ENCODE peak calls at places on chromosomes 1 and 21, in four cellular contexts. W, R, V and A are unnamed samples.

GRCh38 chr1:110464340-110464739 is 13.4 kb downstream of the PROK1 start:
- DNase-seq in W (no peak), R (no peak), V (no peak), A (no peak)

GRCh38 chr1:218613105-218613504 is 268.0 kb downstream of the TGFB2 start:
- DNase-seq in W (no peak), R (no peak), V (no peak), A (no peak)

GRCh38 chr1:27318137-27318536 is 3.8 kb upstream of the TMEM222 start:
- DNase-seq in W (no peak), R (no peak), V (no peak), A (no peak)

GRCh38 chr1:103025858-103026409 is 82.4 kb downstream of the COL11A1 start:
- DNase-seq in W (no peak), R (no peak), V (no peak), A (no peak)

GRCh38 chr21:38505654-38506523 is 7.6 kb upstream of the ERG start:
- DNase-seq in W (peak), R (no peak), V (no peak), A (peak)

GRCh38 chr1:163361123-163361934 is 39.6 kb downstream of the NUF2 start:
- DNase-seq in W (no peak), R (no peak), V (no peak), A (no peak)

GRCh38 chr1:94215955-94216354 is 21.4 kb downstream of the ARHGAP29 start:
- DNase-seq in W (no peak), R (no peak), V (no peak), A (no peak)

GRCh38 chr1:175075572-175076568 is 8.2 kb downstream of the TNN start:
- DNase-seq in W (no peak), R (no peak), V (no peak), A (no peak)

GRCh38 chr1:67682659-67683197 is 2.3 kb upstream of the GADD45A start:
- DNase-seq in W (peak), R (peak), V (no peak), A (no peak)

GRCh38 chr1:219639843-219640606 is 27.1 kb upstream of the ZC3H11B start:
- DNase-seq in W (no peak), R (no peak), V (no peak), A (no peak)

GRCh38 chr1:4825841-4826450 is 171.5 kb downstream of the AJAP1 start:
- DNase-seq in W (no peak), R (no peak), V (no peak), A (no peak)

GRCh38 chr1:244352156-244352830 is 99.4 kb downstream of the ADSS2 start:
- DNase-seq in W (no peak), R (no peak), V (no peak), A (no peak)

GRCh38 chr1:153728305-153729066 is 636 bp downstream of the INTS3 start:
- DNase-seq in W (no peak), R (no peak), V (peak), A (no peak)

GRCh38 chr1:202794049-202794725 is 14.0 kb downstream of the KDM5B start:
- DNase-seq in W (no peak), R (no peak), V (no peak), A (no peak)

GRCh38 chr1:244212792-244213475 is 161.9 kb downstream of the ZBTB18 start:
- DNase-seq in W (no peak), R (no peak), V (no peak), A (no peak)

GRCh38 chr1:24501371-24502167 is 1.1 kb upstream of the RCAN3 start:
- DNase-seq in W (no peak), R (no peak), V (no peak), A (no peak)

GRCh38 chr1:54551891-54552290 is 3.9 kb downstream of the ACOT11 start:
- DNase-seq in W (no peak), R (no peak), V (no peak), A (no peak)

GRCh38 chr1:66346873-66347272 is 187.1 kb upstream of the SGIP1 start:
- DNase-seq in W (no peak), R (no peak), V (no peak), A (no peak)
- H3K4me3 ChIP-seq in W (no peak), R (no peak), V (no peak), A (no peak)

GRCh38 chr1:198651685-198652400 is 13.0 kb downstream of the PTPRC start:
- DNase-seq in W (no peak), R (no peak), V (no peak), A (no peak)
- H3K4me3 ChIP-seq in W (no peak), R (no peak), V (no peak), A (no peak)

GRCh38 chr21:29302340-29302991 is 3.7 kb downstream of the BACH1 start:
- DNase-seq in W (no peak), R (no peak), V (no peak), A (no peak)
- H3K4me3 ChIP-seq in W (peak), R (no peak), V (no peak), A (peak)

GRCh38 chr1:12069616-12070244 is 6.6 kb downstream of the TNFRSF8 start:
- DNase-seq in W (no peak), R (no peak), V (no peak), A (no peak)

GRCh38 chr1:12065872-12066271 is 2.8 kb downstream of the TNFRSF8 start:
- DNase-seq in W (no peak), R (no peak), V (no peak), A (no peak)

GRCh38 chr1:12064073-12064969 is 1.2 kb downstream of the TNFRSF8 start:
- DNase-seq in W (no peak), R (no peak), V (no peak), A (no peak)

GRCh38 chr1:12071892-12072291 is 8.8 kb downstream of the TNFRSF8 start:
- DNase-seq in W (no peak), R (no peak), V (no peak), A (no peak)

GRCh38 chr1:12067900-12068821 is 5.1 kb downstream of the TNFRSF8 start:
- DNase-seq in W (no peak), R (peak), V (no peak), A (peak)
- H3K4me3 ChIP-seq in W (no peak), R (no peak), V (no peak), A (peak)

GRCh38 chr1:44524655-44525530 is 119.8 kb downstream of the RNF220 start:
- DNase-seq in W (no peak), R (no peak), V (no peak), A (no peak)
- H3K4me3 ChIP-seq in W (no peak), R (no peak), V (peak), A (no peak)

GRCh38 chr21:30881480-30881879 is at the start of gene KRTAP11-1:
- DNase-seq in W (no peak), R (no peak), V (no peak), A (no peak)
- H3K4me3 ChIP-seq in W (no peak), R (no peak), V (no peak), A (no peak)

GRCh38 chr1:242205622-242206489 is 207.0 kb upstream of the MAP1LC3C start:
- DNase-seq in W (no peak), R (no peak), V (no peak), A (no peak)
- H3K4me3 ChIP-seq in W (no peak), R (no peak), V (no peak), A (no peak)

GRCh38 chr1:239337776-239338435 is 48.5 kb upstream of the CHRM3 start:
- DNase-seq in W (no peak), R (no peak), V (no peak), A (no peak)
- H3K4me3 ChIP-seq in W (no peak), R (no peak), V (no peak), A (no peak)

GRCh38 chr1:84687703-84688460 is 2.4 kb downstream of the SSX2IP start:
- DNase-seq in W (no peak), R (no peak), V (no peak), A (no peak)

GRCh38 chr1:84689514-84690396 is 506 bp downstream of the SSX2IP start:
- DNase-seq in W (no peak), R (no peak), V (peak), A (no peak)

GRCh38 chr1:84690397-84691138 is at the start of gene SSX2IP:
- DNase-seq in W (peak), R (peak), V (peak), A (peak)

GRCh38 chr1:84686203-84686602 is 4.1 kb downstream of the SSX2IP start:
- DNase-seq in W (no peak), R (no peak), V (no peak), A (no peak)

DNA sequence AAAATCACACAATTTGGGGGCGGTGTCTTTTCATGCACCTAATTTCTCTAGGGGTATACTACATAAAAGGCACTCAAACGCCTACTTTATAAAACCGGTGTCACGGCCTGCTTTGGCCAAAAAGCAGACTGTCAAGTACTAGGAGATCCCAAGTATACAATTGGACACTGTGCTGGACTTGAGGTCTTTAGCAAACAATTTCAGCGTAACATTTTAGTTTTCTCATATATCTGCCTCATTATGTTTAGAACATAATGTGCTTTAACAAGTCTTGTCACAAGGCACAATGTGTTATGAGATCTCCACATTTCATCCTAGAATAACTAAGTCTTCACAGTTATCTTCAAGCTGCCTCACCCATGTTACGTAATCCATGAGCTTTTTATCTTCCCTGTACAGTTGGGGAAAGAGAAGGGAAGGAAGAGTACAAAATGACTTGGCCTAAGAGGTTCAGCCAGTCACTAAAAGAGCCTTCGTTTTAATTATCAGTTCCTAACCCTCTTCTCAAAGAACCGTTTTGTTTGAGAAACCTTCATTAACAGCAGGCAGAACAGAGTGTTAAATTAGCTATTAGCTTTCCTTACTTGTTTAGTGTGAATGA is 1.7 kb downstream of the SSX2IP start:
- DNase-seq in W (no peak), R (no peak), V (no peak), A (no peak)
- H3K4me3 ChIP-seq in W (no peak), R (peak), V (no peak), A (peak)